ENCODE peak calls at places on chromosomes 6 and 20, in eight cellular contexts. One of them, this sample, is unnamed.

GRCh38 chr6:68978411-68978810 is 343.3 kb downstream of the ADGRB3 start:
- DNase-seq in T follicular helper cell: no peak
- DNase-seq in upper lobe of right lung: no peak
- DNase-seq in AG09309: no peak
- DNase-seq in HTR-8/SVneo: no peak
- DNase-seq in mucosa of descending colon: no peak
- DNase-seq in EL: no peak
- DNase-seq in iPS-NIHi11: no peak
- DNase-seq in this sample: peak

GRCh38 chr6:155026366-155027045 is 31.4 kb downstream of the TIAM2 start:
- DNase-seq in HTR-8/SVneo: peak
- DNase-seq in AG09309: peak
- DNase-seq in T follicular helper cell: no peak
- DNase-seq in EL: peak
- DNase-seq in upper lobe of right lung: no peak
- DNase-seq in mucosa of descending colon: no peak
- DNase-seq in iPS-NIHi11: no peak
- DNase-seq in this sample: peak

GRCh38 chr6:168459572-168459971 is 18.6 kb downstream of the SMOC2 start:
- DNase-seq in AG09309: no peak
- DNase-seq in iPS-NIHi11: no peak
- DNase-seq in HTR-8/SVneo: no peak
- DNase-seq in T follicular helper cell: no peak
- DNase-seq in EL: no peak
- DNase-seq in mucosa of descending colon: no peak
- DNase-seq in upper lobe of right lung: no peak
- DNase-seq in this sample: no peak

GRCh38 chr20:6769953-6770831 is 2.7 kb downstream of the BMP2 start:
- DNase-seq in upper lobe of right lung: peak
- DNase-seq in HTR-8/SVneo: no peak
- DNase-seq in mucosa of descending colon: peak
- DNase-seq in AG09309: no peak
- DNase-seq in T follicular helper cell: no peak
- DNase-seq in EL: no peak
- DNase-seq in iPS-NIHi11: peak
- DNase-seq in this sample: no peak

GRCh38 chr6:89977808-89978748 is 83.8 kb downstream of the GJA10 start:
- DNase-seq in upper lobe of right lung: no peak
- DNase-seq in T follicular helper cell: no peak
- DNase-seq in iPS-NIHi11: no peak
- DNase-seq in AG09309: peak
- DNase-seq in EL: no peak
- DNase-seq in mucosa of descending colon: no peak
- DNase-seq in HTR-8/SVneo: no peak
- DNase-seq in this sample: no peak

GRCh38 chr6:61210549-61210948 is 1075.5 kb downstream of the KHDRBS2 start:
- DNase-seq in T follicular helper cell: no peak
- DNase-seq in AG09309: no peak
- DNase-seq in upper lobe of right lung: no peak
- DNase-seq in iPS-NIHi11: no peak
- DNase-seq in EL: no peak
- DNase-seq in HTR-8/SVneo: no peak
- DNase-seq in mucosa of descending colon: no peak
- DNase-seq in this sample: peak

GRCh38 chr6:119179062-119179461 is 100.6 kb upstream of the FAM184A start:
- DNase-seq in EL: no peak
- DNase-seq in HTR-8/SVneo: no peak
- DNase-seq in upper lobe of right lung: no peak
- DNase-seq in AG09309: no peak
- DNase-seq in mucosa of descending colon: no peak
- DNase-seq in iPS-NIHi11: no peak
- DNase-seq in T follicular helper cell: no peak
- DNase-seq in this sample: no peak

GRCh38 chr6:117483645-117484016 is 1.2 kb downstream of the DCBLD1 start:
- DNase-seq in iPS-NIHi11: peak
- DNase-seq in EL: peak
- DNase-seq in HTR-8/SVneo: peak
- DNase-seq in AG09309: no peak
- DNase-seq in mucosa of descending colon: peak
- DNase-seq in T follicular helper cell: no peak
- DNase-seq in upper lobe of right lung: no peak
- DNase-seq in this sample: peak

GRCh38 chr20:16537918-16538317 is 35.3 kb downstream of the KIF16B start:
- DNase-seq in HTR-8/SVneo: no peak
- DNase-seq in iPS-NIHi11: no peak
- DNase-seq in AG09309: no peak
- DNase-seq in mucosa of descending colon: no peak
- DNase-seq in T follicular helper cell: no peak
- DNase-seq in EL: no peak
- DNase-seq in upper lobe of right lung: no peak
- DNase-seq in this sample: no peak

GRCh38 chr20:32190608-32191415 is 16.7 kb downstream of the PLAGL2 start:
- DNase-seq in upper lobe of right lung: no peak
- DNase-seq in AG09309: no peak
- DNase-seq in EL: peak
- DNase-seq in HTR-8/SVneo: no peak
- DNase-seq in iPS-NIHi11: no peak
- DNase-seq in T follicular helper cell: no peak
- DNase-seq in mucosa of descending colon: no peak
- DNase-seq in this sample: no peak

GRCh38 chr6:149273318-149273717 is 44.2 kb upstream of the TAB2 start:
- DNase-seq in EL: no peak
- DNase-seq in T follicular helper cell: no peak
- DNase-seq in AG09309: no peak
- DNase-seq in iPS-NIHi11: no peak
- DNase-seq in upper lobe of right lung: peak
- DNase-seq in mucosa of descending colon: no peak
- DNase-seq in HTR-8/SVneo: no peak
- DNase-seq in this sample: no peak

GRCh38 chr20:47293524-47294157 is 62.9 kb downstream of the ZMYND8 start:
- DNase-seq in AG09309: no peak
- DNase-seq in iPS-NIHi11: no peak
- DNase-seq in upper lobe of right lung: no peak
- DNase-seq in HTR-8/SVneo: no peak
- DNase-seq in EL: no peak
- DNase-seq in mucosa of descending colon: no peak
- DNase-seq in T follicular helper cell: no peak
- DNase-seq in this sample: no peak

GRCh38 chr6:170208651-170209353 is 82.1 kb downstream of the DLL1 start:
- DNase-seq in EL: no peak
- DNase-seq in AG09309: no peak
- DNase-seq in mucosa of descending colon: no peak
- DNase-seq in HTR-8/SVneo: no peak
- DNase-seq in upper lobe of right lung: peak
- DNase-seq in iPS-NIHi11: no peak
- DNase-seq in T follicular helper cell: no peak
- DNase-seq in this sample: no peak

GRCh38 chr6:45816674-45817297 is 198.9 kb downstream of the CLIC5 start:
- DNase-seq in T follicular helper cell: no peak
- DNase-seq in AG09309: peak
- DNase-seq in mucosa of descending colon: no peak
- DNase-seq in iPS-NIHi11: no peak
- DNase-seq in upper lobe of right lung: no peak
- DNase-seq in HTR-8/SVneo: peak
- DNase-seq in EL: peak
- DNase-seq in this sample: peak